ENCODE peak calls at places on chromosomes 2 and 18, in nine cellular contexts. L is COR-L47; Q is NCI-H1092 treated with DMSO at 0.1 percent for 48 hours; M is endothelial cell; S is iris pigment epithelial cell; D is stimulated activated CD4-positive, alpha-beta T cell treated with anti-CD3 and anti-CD28 coated beads, Interleukin-2, amount 100 ng/mL, for 48 hours; T is epithelial cell of esophagus; P is PC-3; B is NCI-H510A treated with DMSO at 0.1 percent for 48 hours. C is an unnamed sample.

GRCh38 chr2:150885236-150885635 is 376.4 kb downstream of the RBM43 start:
- DNase-seq in L (no peak), Q (no peak), M (no peak), S (peak), D (no peak), T (peak), P (no peak), B (no peak), C (no peak)

GRCh38 chr2:85840091-85840490 is 48.7 kb downstream of the ST3GAL5 start:
- DNase-seq in L (no peak), Q (no peak), M (no peak), S (no peak), D (no peak), T (no peak), P (no peak), B (no peak), C (no peak)

GRCh38 chr18:3281456-3282400 is 19.8 kb downstream of the MYL12B start:
- DNase-seq in L (peak), Q (peak), M (no peak), S (peak), D (no peak), T (peak), P (peak), B (peak), C (peak)

GRCh38 chr2:85990084-85990483 is 101.3 kb upstream of the ST3GAL5 start:
- DNase-seq in L (no peak), Q (no peak), M (no peak), S (no peak), D (no peak), T (no peak), P (no peak), B (peak), C (no peak)

GRCh38 chr2:120473522-120474271 is 127.8 kb downstream of the INHBB start:
- DNase-seq in L (no peak), Q (no peak), M (no peak), S (no peak), D (no peak), T (peak), P (peak), B (no peak), C (no peak)

GRCh38 chr18:41875094-41875780 is 79.8 kb upstream of the PIK3C3 start:
- DNase-seq in L (no peak), Q (no peak), M (no peak), S (peak), D (no peak), T (peak), P (peak), B (no peak), C (no peak)

GRCh38 chr18:32373995-32374394 is 96.7 kb downstream of the GAREM1 start:
- DNase-seq in L (peak), Q (peak), M (no peak), S (peak), D (no peak), T (peak), P (peak), B (peak), C (no peak)

GRCh38 chr2:85953476-85953875 is 64.7 kb upstream of the ST3GAL5 start:
- DNase-seq in L (no peak), Q (no peak), M (no peak), S (no peak), D (no peak), T (peak), P (no peak), B (no peak), C (no peak)

GRCh38 chr18:55927831-55928230 is 339.8 kb upstream of the TCF4 start:
- DNase-seq in L (no peak), Q (no peak), M (no peak), S (peak), D (no peak), T (no peak), P (no peak), B (no peak), C (no peak)

GRCh38 chr18:12409466-12409865 is 1.7 kb downstream of the PRELID3A start:
- DNase-seq in L (peak), Q (no peak), M (no peak), S (peak), D (no peak), T (no peak), P (no peak), B (peak), C (no peak)

GRCh38 chr2:144703852-144704324 is 184.0 kb upstream of the ZEB2 start:
- DNase-seq in L (no peak), Q (no peak), M (no peak), S (peak), D (no peak), T (peak), P (peak), B (no peak), C (peak)

GRCh38 chr2:131039101-131039440 is 54.2 kb downstream of the FAM168B start:
- DNase-seq in L (no peak), Q (no peak), M (no peak), S (no peak), D (no peak), T (no peak), P (no peak), B (no peak), C (no peak)

GRCh38 chr2:136384541-136385303 is 266.8 kb upstream of the CXCR4 start:
- DNase-seq in L (peak), Q (peak), M (peak), S (peak), D (peak), T (peak), P (peak), B (peak), C (peak)

GRCh38 chr2:73343992-73344391 is 41.6 kb upstream of the ALMS1 start:
- DNase-seq in L (no peak), Q (no peak), M (no peak), S (no peak), D (no peak), T (no peak), P (no peak), B (no peak), C (no peak)

GRCh38 chr2:109382946-109383345 is 230.8 kb downstream of the SEPTIN10 start:
- DNase-seq in L (peak), Q (peak), M (no peak), S (peak), D (no peak), T (peak), P (peak), B (peak), C (no peak)

GRCh38 chr2:235495373-235496238 is 1.8 kb downstream of the AGAP1 start:
- DNase-seq in L (no peak), Q (no peak), M (no peak), S (no peak), D (no peak), T (peak), P (peak), B (no peak), C (no peak)

GRCh38 chr18:5982332-5982731 is 87.0 kb upstream of the TMEM200C start:
- DNase-seq in L (no peak), Q (no peak), M (no peak), S (no peak), D (no peak), T (no peak), P (no peak), B (no peak), C (no peak)

GRCh38 chr2:164542584-164543021 is 78.7 kb downstream of the GRB14 start:
- DNase-seq in L (peak), Q (peak), M (no peak), S (peak), D (no peak), T (peak), P (peak), B (peak), C (no peak)

GRCh38 chr2:1858733-1859132 is 114.4 kb upstream of the PXDN start:
- DNase-seq in L (no peak), Q (no peak), M (no peak), S (no peak), D (no peak), T (no peak), P (no peak), B (no peak), C (no peak)

GRCh38 chr2:130896813-130897212 is 60.1 kb downstream of the ARHGEF4 start:
- DNase-seq in L (no peak), Q (no peak), M (no peak), S (no peak), D (no peak), T (no peak), P (no peak), B (no peak), C (no peak)